ENCODE peak calls at places on chromosome 18, in five cellular contexts. L is choroid plexus epithelial cell, G is cardiac septum, Z is AG09309, H is DMS153. O is an unnamed sample.

GRCh38 chr18:71998547-71998946 is 545.6 kb downstream of the CBLN2 start:
- DNase-seq in H (no peak), L (no peak), Z (no peak), G (no peak), O (no peak)

GRCh38 chr18:55018602-55019001 is 59.3 kb upstream of the CCDC68 start:
- DNase-seq in Z (peak), H (no peak), G (no peak), L (peak), O (no peak)

GRCh38 chr18:2794159-2794558 is 52.6 kb upstream of the EMILIN2 start:
- DNase-seq in H (no peak), G (no peak), L (no peak), Z (no peak), O (no peak)

GRCh38 chr18:63261029-63261428 is 58.5 kb downstream of the BCL2 start:
- DNase-seq in L (no peak), Z (no peak), H (no peak), G (no peak), O (no peak)

GRCh38 chr18:40911582-40912254 is 1043.3 kb upstream of the PIK3C3 start:
- DNase-seq in H (no peak), G (no peak), L (peak), Z (no peak), O (no peak)

GRCh38 chr18:78305789-78306188 is 673.8 kb upstream of the SALL3 start:
- DNase-seq in H (no peak), G (no peak), Z (no peak), L (no peak), O (no peak)

GRCh38 chr18:76923485-76924085 is 101.2 kb downstream of the ZNF236 start:
- DNase-seq in G (no peak), Z (no peak), H (no peak), L (peak), O (peak)

GRCh38 chr18:75489493-75490190 is 62.1 kb upstream of the SMIM21 start:
- DNase-seq in Z (peak), G (no peak), H (no peak), L (peak), O (no peak)

GRCh38 chr18:62558015-62558663 is 35.3 kb downstream of the ZCCHC2 start:
- DNase-seq in L (no peak), Z (no peak), G (no peak), H (no peak), O (no peak)

GRCh38 chr18:3595282-3596273 is 145.6 kb downstream of the TGIF1 start:
- DNase-seq in G (peak), H (peak), L (peak), Z (peak), O (peak)

GRCh38 chr18:4851301-4851700 is 345.8 kb downstream of the AKAIN1 start:
- DNase-seq in L (no peak), G (no peak), Z (no peak), H (no peak), O (no peak)

GRCh38 chr18:79413025-79413424 is 17.3 kb downstream of the NFATC1 start:
- DNase-seq in G (no peak), Z (no peak), L (no peak), H (no peak), O (no peak)

GRCh38 chr18:8480506-8481328 is 128.5 kb upstream of the RAB12 start:
- DNase-seq in G (peak), Z (peak), L (peak), H (no peak), O (no peak)

GRCh38 chr18:48358868-48359267 is 50.3 kb downstream of the ZBTB7C start:
- DNase-seq in L (no peak), Z (no peak), H (no peak), G (no peak), O (no peak)

GRCh38 chr18:76467371-76468190 is 27.5 kb downstream of the ZNF516 start:
- DNase-seq in G (no peak), L (peak), Z (no peak), H (no peak), O (no peak)

GRCh38 chr18:35376742-35377695 is at the start of gene ZNF396:
- DNase-seq in L (peak), H (peak), G (peak), Z (no peak), O (peak)

GRCh38 chr18:76756491-76757288 is 65.7 kb upstream of the ZNF236 start:
- DNase-seq in L (no peak), Z (no peak), G (no peak), H (peak), O (peak)

GRCh38 chr18:9455718-9456511 is 19.4 kb upstream of the RALBP1 start:
- DNase-seq in G (no peak), L (no peak), Z (no peak), H (no peak), O (no peak)

GRCh38 chr18:21960189-21960588 is 209.2 kb upstream of the GATA6 start:
- DNase-seq in Z (no peak), G (no peak), H (no peak), L (peak), O (no peak)

GRCh38 chr18:55786651-55787272 is 198.8 kb upstream of the TCF4 start:
- DNase-seq in Z (no peak), G (no peak), L (no peak), H (no peak), O (no peak)

GRCh38 chr18:72155327-72155726 is 388.8 kb downstream of the CBLN2 start:
- DNase-seq in Z (no peak), L (peak), H (peak), G (no peak), O (no peak)

GRCh38 chr18:50709215-50709614 is 110.6 kb downstream of the MRO start:
- DNase-seq in H (no peak), G (no peak), Z (no peak), L (no peak), O (no peak)

GRCh38 chr18:36544036-36544725 is 246.7 kb downstream of the FHOD3 start:
- DNase-seq in Z (no peak), H (peak), G (no peak), L (no peak), O (no peak)

GRCh38 chr18:73842795-73843394 is 304.7 kb downstream of the FBXO15 start:
- DNase-seq in G (no peak), L (peak), H (no peak), Z (no peak), O (peak)

GRCh38 chr18:56475250-56475649 is 163.1 kb downstream of the TXNL1 start:
- DNase-seq in Z (peak), H (no peak), L (no peak), G (no peak), O (no peak)

GRCh38 chr18:48563027-48563426 is 24.2 kb downstream of the CTIF start:
- DNase-seq in Z (peak), H (no peak), L (peak), G (no peak), O (no peak)

GRCh38 chr18:50594931-50595330 is 35.0 kb downstream of the MAPK4 start:
- DNase-seq in G (no peak), H (no peak), Z (no peak), L (peak), O (peak)

GRCh38 chr18:75727479-75727878 is 300.0 kb upstream of the SMIM21 start:
- DNase-seq in H (peak), G (no peak), Z (peak), L (peak), O (peak)

GRCh38 chr18:62744076-62744705 is 28.9 kb downstream of the PHLPP1 start:
- DNase-seq in G (no peak), Z (no peak), L (peak), H (no peak), O (no peak)

GRCh38 chr18:8970843-8971242 is 131.7 kb upstream of the NDUFV2 start:
- DNase-seq in Z (no peak), L (no peak), G (no peak), H (no peak), O (no peak)

GRCh38 chr18:59035591-59035990 is 104.1 kb upstream of the SEC11C start:
- DNase-seq in G (peak), L (no peak), Z (no peak), H (no peak), O (no peak)

GRCh38 chr18:2898131-2898640 is 51.4 kb downstream of the EMILIN2 start:
- DNase-seq in Z (no peak), G (peak), L (no peak), H (no peak), O (no peak)

GRCh38 chr18:4750392-4751346 is 295.6 kb upstream of the DLGAP1 start:
- DNase-seq in L (no peak), Z (no peak), G (no peak), H (no peak), O (no peak)

GRCh38 chr18:62767321-62767720 is 52.0 kb downstream of the PHLPP1 start:
- DNase-seq in L (peak), G (no peak), H (no peak), Z (no peak), O (no peak)

GRCh38 chr18:48106498-48106897 is 176.0 kb upstream of the SMAD2 start:
- DNase-seq in G (no peak), L (no peak), Z (no peak), H (no peak), O (no peak)

GRCh38 chr18:78650926-78651325 is 328.7 kb upstream of the SALL3 start:
- DNase-seq in L (no peak), G (no peak), Z (no peak), H (no peak), O (no peak)

GRCh38 chr18:10519999-10520935 is 5.6 kb upstream of the NAPG start:
- DNase-seq in Z (peak), G (peak), L (peak), H (peak), O (peak)

GRCh38 chr18:11950824-11951223 is 30.5 kb upstream of the IMPA2 start:
- DNase-seq in L (no peak), Z (no peak), G (peak), H (peak), O (no peak)

GRCh38 chr18:53191634-53192033 is 851.6 kb downstream of the DCC start:
- DNase-seq in G (no peak), L (no peak), H (no peak), Z (no peak), O (no peak)